ENCODE peak calls at places on chromosomes 12 and 14, in six cellular contexts. W is IMR-90, B is tibial nerve, A is heart left ventricle, M is uterus, G is suprapubic skin. X is an unnamed sample. For H3K4me1, the result is how much of the 10 kb centered on the place peaks cover.

GRCh38 chr12:77477907-77478533 is 352.7 kb upstream of the NAV3 start:
- DNase-seq in G (no peak), W (no peak), B (no peak), A (no peak), M (no peak), X (no peak)

GRCh38 chr14:47278233-47278842 is 397.1 kb downstream of the MDGA2 start:
- DNase-seq in B (no peak), M (no peak), A (no peak), G (no peak), W (no peak), X (peak)

GRCh38 chr14:81677736-81678135 is 144.1 kb upstream of the SEL1L start:
- DNase-seq in W (no peak), A (no peak), G (no peak), M (no peak), B (no peak), X (no peak)

GRCh38 chr12:115303751-115304309 is 619.9 kb upstream of the TBX3 start:
- DNase-seq in B (no peak), A (no peak), G (no peak), W (peak), M (no peak), X (no peak)

GRCh38 chr12:4648099-4648498 is 752 bp downstream of the AKAP3 start:
- DNase-seq in B (no peak), G (no peak), A (no peak), W (no peak), M (no peak), X (peak)

GRCh38 chr14:77988966-77989365 is 181.2 kb upstream of the NRXN3 start:
- DNase-seq in G (no peak), B (peak), M (no peak), A (peak), W (peak), X (no peak)

GRCh38 chr12:114335607-114336006 is 70.3 kb downstream of the TBX5 start:
- DNase-seq in B (no peak), M (no peak), A (no peak), W (no peak), G (no peak), X (no peak)

GRCh38 chr12:92759634-92760268 is 57.0 kb downstream of the PLEKHG7 start:
- DNase-seq in G (no peak), M (no peak), W (peak), B (no peak), A (no peak), X (no peak)

GRCh38 chr12:47990351-47991105 is 13.7 kb downstream of the COL2A1 start:
- DNase-seq in W (peak), A (no peak), M (no peak), G (peak), B (no peak), X (no peak)

GRCh38 chr12:47704719-47705118 is 1.1 kb downstream of the RPAP3 start:
- DNase-seq in M (no peak), B (no peak), G (no peak), A (no peak), W (no peak), X (no peak)

GRCh38 chr12:14567311-14568195 is at the start of gene PLBD1:
- DNase-seq in A (peak), W (no peak), B (no peak), M (peak), G (peak), X (peak)

GRCh38 chr12:94265521-94265920 is 117.1 kb downstream of the PLXNC1 start:
- DNase-seq in W (no peak), G (no peak), A (no peak), B (no peak), M (no peak), X (no peak)

GRCh38 chr12:23621910-23622309 is 327.6 kb downstream of the SOX5 start:
- DNase-seq in G (no peak), B (no peak), M (no peak), A (no peak), W (no peak), X (no peak)

GRCh38 chr12:123983822-123984485 is 10.9 kb downstream of the ZNF664 start:
- DNase-seq in G (no peak), B (no peak), A (no peak), W (peak), M (peak), X (peak)

GRCh38 chr14:19851365-19851764 is 23.6 kb upstream of the OR4K2 start:
- DNase-seq in G (no peak), B (no peak), M (no peak), W (no peak), A (no peak), X (no peak)

GRCh38 chr14:58428011-58428807 is 690 bp downstream of the KIAA0586 start:
- DNase-seq in A (no peak), G (no peak), B (no peak), M (no peak), W (peak), X (no peak)

GRCh38 chr12:12755923-12756322 is 29.5 kb upstream of the APOLD1 start:
- DNase-seq in M (no peak), W (no peak), A (no peak), B (no peak), G (no peak), X (no peak)

GRCh38 chr14:60736494-60736893 is 1.9 kb downstream of the MNAT1 start:
- DNase-seq in G (no peak), A (no peak), B (no peak), W (peak), M (no peak), X (no peak)

DNA sequence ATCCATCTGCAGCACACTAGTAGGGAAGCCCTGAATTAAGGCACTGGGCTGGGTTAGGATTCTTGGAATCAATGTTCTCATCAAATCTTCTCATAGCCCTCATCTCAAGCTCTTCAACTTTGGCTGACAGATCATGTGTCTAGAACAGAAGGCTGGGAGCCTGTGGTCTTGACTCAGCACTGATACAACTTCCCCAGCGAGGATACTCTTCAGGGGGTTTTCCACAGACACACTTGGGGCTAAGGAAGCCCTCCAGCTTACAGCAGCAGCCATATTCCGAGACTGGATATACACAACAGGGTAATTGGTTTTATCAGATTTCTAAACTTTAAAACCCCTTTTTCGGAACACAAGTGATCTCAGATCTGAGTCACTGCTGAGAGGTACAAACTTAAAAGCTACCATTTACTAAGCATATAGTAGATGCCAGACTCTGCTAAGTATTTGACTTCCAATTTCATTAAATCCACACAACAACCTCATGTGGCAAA is 3.5 kb downstream of the FMNL3 start:
- DNase-seq in G (no peak), W (peak), A (peak), B (no peak), M (no peak), X (no peak)
- H3K4me3 ChIP-seq in G (no peak), W (no peak), A (no peak), B (no peak), M (no peak), X (no peak)

DNA sequence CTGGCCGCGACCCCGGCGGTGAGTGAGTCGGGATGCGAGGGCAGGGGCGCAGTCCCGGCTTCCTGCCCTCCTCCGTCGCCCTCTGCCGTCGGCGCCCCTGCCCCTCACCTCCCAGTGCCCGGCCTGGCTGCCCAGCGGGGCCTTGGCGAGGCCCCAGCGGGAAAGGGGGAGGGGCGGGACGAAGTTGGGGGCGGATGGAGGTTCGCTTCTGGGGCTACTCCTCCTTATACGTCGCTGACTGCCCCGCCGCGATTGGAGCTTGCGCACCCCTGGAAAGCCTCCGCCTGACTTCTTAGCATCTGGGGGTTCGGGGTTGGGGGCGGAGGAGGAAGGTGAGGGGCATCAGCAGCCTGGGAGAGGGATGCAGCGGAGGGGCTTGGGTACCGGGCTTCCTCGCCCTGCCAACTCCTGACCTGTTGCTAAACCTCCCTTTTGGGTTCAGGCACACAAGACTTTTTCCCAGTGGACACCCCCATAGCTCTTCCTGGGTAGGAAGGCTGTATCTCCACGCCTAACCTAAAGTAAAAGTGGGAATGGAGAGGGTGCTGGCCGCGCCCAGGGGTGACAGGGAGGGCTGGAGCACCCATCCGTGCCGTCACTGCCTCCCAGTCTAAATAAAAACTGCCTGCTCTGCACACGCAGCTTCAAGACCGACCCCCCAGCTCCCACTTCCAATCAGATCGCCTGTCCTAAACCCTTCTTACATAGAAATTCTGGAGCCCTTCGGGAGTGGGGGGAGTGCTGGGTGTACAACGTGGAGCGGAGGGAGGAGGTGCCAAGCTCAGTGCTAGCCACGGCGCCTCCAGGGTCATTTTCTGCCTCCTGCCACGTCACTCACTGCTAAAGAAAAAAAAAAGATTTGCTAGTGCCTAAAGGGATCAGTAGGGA is 585 bp downstream of the TMEM263 start:
- DNase-seq in M (peak), A (peak), G (peak), B (peak), W (peak), X (peak)
- TF ChIP-seq POLR2A in M (no peak), A (no peak), G (no peak), B (peak), W (peak), X (peak)

DNA sequence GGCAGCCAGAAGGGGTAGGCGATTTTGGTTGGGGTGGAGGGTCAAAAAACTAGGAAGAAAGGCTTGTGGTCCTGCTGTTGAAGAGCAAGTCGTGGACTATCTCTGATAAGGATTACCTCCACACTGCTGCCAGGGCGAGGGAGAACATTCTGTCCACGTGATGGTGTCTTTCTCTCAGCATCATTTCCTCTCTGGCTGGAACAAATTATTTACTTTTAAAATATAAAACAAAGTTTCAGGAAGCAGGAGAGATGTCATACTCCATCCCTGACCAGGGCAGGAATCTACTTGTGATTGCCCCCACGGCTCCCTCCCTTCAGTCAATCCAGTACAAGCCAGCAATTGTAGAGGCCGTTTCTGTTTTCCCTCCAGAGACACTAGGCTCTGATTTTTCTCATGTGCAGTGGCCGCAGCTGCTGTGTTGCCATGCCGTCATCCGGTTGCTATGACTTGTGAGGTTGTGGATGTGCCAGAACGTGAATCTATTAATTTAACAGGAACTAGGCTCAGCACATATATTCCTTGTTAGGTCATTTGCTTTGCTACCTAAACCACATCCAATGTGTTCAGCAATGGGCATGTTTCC is 61.5 kb upstream of the PTGR2 start:
- DNase-seq in B (peak), M (peak), G (peak), W (peak), A (peak), X (no peak)
- H3K4me1 ChIP-seq in B (half or more), M (under half), G (half or more), W (under half), A (half or more), X (under half)

DNA sequence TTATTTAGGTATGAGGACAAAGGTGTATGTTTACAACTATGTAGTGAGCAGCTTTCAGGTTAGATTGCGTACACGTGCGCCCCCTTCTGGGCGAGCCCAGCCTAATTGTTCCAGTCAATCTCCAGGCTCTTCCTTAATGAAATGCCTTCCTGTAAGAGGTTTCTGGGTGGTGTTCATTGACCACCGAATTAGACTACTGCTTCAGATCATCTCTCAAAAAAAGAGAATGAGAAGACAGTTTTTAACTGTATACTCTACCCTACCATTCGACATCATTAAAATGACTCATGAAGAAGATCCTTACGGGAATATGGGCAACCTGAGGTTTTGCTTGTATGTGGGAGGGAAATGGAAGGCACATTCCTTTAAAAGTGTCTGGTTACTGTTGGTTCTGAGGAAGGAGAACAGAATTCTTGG is 2.1 kb downstream of the LUM start:
- DNase-seq in G (peak), M (peak), B (peak), W (peak), A (peak), X (peak)
- H3K4me3 ChIP-seq in G (peak), M (peak), B (peak), W (peak), A (peak), X (no peak)

X was measured in body of pancreas.